ENCODE peak calls at places on chromosomes 16 and 17, in seven cellular contexts. One of them, this sample, is unnamed. For H3K4me1 and H3K27me3, the result is how much of the 10 kb centered on the place peaks cover.

GRCh38 chr17:43530303-43531081 is 15.6 kb downstream of the ETV4 start:
- DNase-seq in pancreas: peak
- DNase-seq in psoas muscle: peak
- DNase-seq in fibroblast of lung: peak
- DNase-seq in cardiac muscle cell: peak
- DNase-seq in suprapubic skin: peak
- DNase-seq in spleen: peak
- DNase-seq in this sample: peak

GRCh38 chr17:66272699-66273390 is 29.6 kb upstream of the PRKCA start:
- DNase-seq in pancreas: no peak
- DNase-seq in psoas muscle: no peak
- DNase-seq in suprapubic skin: no peak
- DNase-seq in cardiac muscle cell: no peak
- DNase-seq in spleen: no peak
- DNase-seq in fibroblast of lung: peak
- DNase-seq in this sample: peak

GRCh38 chr17:34370997-34371395 is 8.0 kb upstream of the CCL1 start:
- DNase-seq in fibroblast of lung: no peak
- DNase-seq in suprapubic skin: no peak
- DNase-seq in spleen: no peak
- DNase-seq in cardiac muscle cell: no peak
- DNase-seq in pancreas: no peak
- DNase-seq in psoas muscle: no peak
- DNase-seq in this sample: peak

GRCh38 chr17:44522883-44523671 is 19.9 kb upstream of the GPATCH8 start:
- DNase-seq in psoas muscle: peak
- DNase-seq in pancreas: peak
- DNase-seq in suprapubic skin: no peak
- DNase-seq in spleen: peak
- DNase-seq in cardiac muscle cell: peak
- DNase-seq in fibroblast of lung: peak
- DNase-seq in this sample: no peak

GRCh38 chr16:84718-85452 is 6.9 kb downstream of the MPG start:
- DNase-seq in fibroblast of lung: peak
- DNase-seq in psoas muscle: peak
- DNase-seq in suprapubic skin: peak
- DNase-seq in pancreas: peak
- DNase-seq in cardiac muscle cell: no peak
- DNase-seq in spleen: peak
- DNase-seq in this sample: no peak

GRCh38 chr16:23374721-23375120 is 72.6 kb downstream of the SCNN1B start:
- DNase-seq in spleen: peak
- DNase-seq in pancreas: peak
- DNase-seq in psoas muscle: no peak
- DNase-seq in suprapubic skin: no peak
- DNase-seq in cardiac muscle cell: no peak
- DNase-seq in fibroblast of lung: no peak
- DNase-seq in this sample: no peak

GRCh38 chr16:15777533-15778203 is 79.2 kb downstream of the MYH11 start:
- DNase-seq in pancreas: no peak
- DNase-seq in spleen: peak
- DNase-seq in cardiac muscle cell: peak
- DNase-seq in fibroblast of lung: peak
- DNase-seq in suprapubic skin: no peak
- DNase-seq in psoas muscle: no peak
- DNase-seq in this sample: no peak

GRCh38 chr17:6574689-6575595 is 18.6 kb upstream of the PITPNM3 start:
- DNase-seq in psoas muscle: no peak
- DNase-seq in spleen: peak
- DNase-seq in pancreas: no peak
- DNase-seq in suprapubic skin: no peak
- DNase-seq in fibroblast of lung: peak
- DNase-seq in cardiac muscle cell: peak
- DNase-seq in this sample: no peak

GRCh38 chr17:74260525-74260850 is 13.5 kb upstream of the DNAI2 start:
- DNase-seq in spleen: no peak
- DNase-seq in pancreas: no peak
- DNase-seq in psoas muscle: no peak
- DNase-seq in suprapubic skin: no peak
- DNase-seq in cardiac muscle cell: no peak
- DNase-seq in fibroblast of lung: no peak
- DNase-seq in this sample: no peak

GRCh38 chr17:78944026-78944425 is 18.8 kb upstream of the TIMP2 start:
- DNase-seq in pancreas: no peak
- DNase-seq in suprapubic skin: no peak
- DNase-seq in cardiac muscle cell: no peak
- DNase-seq in psoas muscle: no peak
- DNase-seq in fibroblast of lung: no peak
- DNase-seq in spleen: no peak
- DNase-seq in this sample: no peak

GRCh38 chr17:31492880-31493655 is 101.6 kb downstream of the RAB11FIP4 start:
- DNase-seq in suprapubic skin: no peak
- DNase-seq in fibroblast of lung: peak
- DNase-seq in pancreas: peak
- DNase-seq in spleen: peak
- DNase-seq in psoas muscle: peak
- DNase-seq in cardiac muscle cell: no peak
- DNase-seq in this sample: no peak

GRCh38 chr16:21628196-21628726 is 24.1 kb downstream of the IGSF6 start:
- DNase-seq in fibroblast of lung: no peak
- DNase-seq in spleen: no peak
- DNase-seq in cardiac muscle cell: no peak
- DNase-seq in suprapubic skin: no peak
- DNase-seq in pancreas: no peak
- DNase-seq in psoas muscle: no peak
- DNase-seq in this sample: no peak

GRCh38 chr17:82882715-82883446 is 43.1 kb upstream of the ZNF750 start:
- DNase-seq in spleen: peak
- DNase-seq in pancreas: peak
- DNase-seq in cardiac muscle cell: no peak
- DNase-seq in fibroblast of lung: no peak
- DNase-seq in suprapubic skin: no peak
- DNase-seq in psoas muscle: no peak
- DNase-seq in this sample: no peak

GRCh38 chr17:75979705-75980187 is 706 bp downstream of the TEN1 start:
- DNase-seq in fibroblast of lung: peak
- DNase-seq in pancreas: no peak
- DNase-seq in spleen: no peak
- DNase-seq in cardiac muscle cell: no peak
- DNase-seq in suprapubic skin: no peak
- DNase-seq in psoas muscle: no peak
- DNase-seq in this sample: no peak

GRCh38 chr17:70945386-70945785 is 776.1 kb downstream of the KCNJ2 start:
- DNase-seq in psoas muscle: no peak
- DNase-seq in suprapubic skin: no peak
- DNase-seq in fibroblast of lung: peak
- DNase-seq in pancreas: no peak
- DNase-seq in cardiac muscle cell: peak
- DNase-seq in spleen: no peak
- DNase-seq in this sample: no peak

GRCh38 chr16:78809535-78809934 is 710.1 kb downstream of the WWOX start:
- DNase-seq in fibroblast of lung: no peak
- DNase-seq in psoas muscle: no peak
- DNase-seq in pancreas: no peak
- DNase-seq in spleen: no peak
- DNase-seq in suprapubic skin: no peak
- DNase-seq in cardiac muscle cell: no peak
- DNase-seq in this sample: no peak

GRCh38 chr17:33983824-33984574 is 271.1 kb upstream of the CCL2 start:
- DNase-seq in fibroblast of lung: no peak
- DNase-seq in psoas muscle: no peak
- DNase-seq in suprapubic skin: no peak
- DNase-seq in cardiac muscle cell: peak
- DNase-seq in spleen: no peak
- DNase-seq in pancreas: no peak
- DNase-seq in this sample: no peak

DNA sequence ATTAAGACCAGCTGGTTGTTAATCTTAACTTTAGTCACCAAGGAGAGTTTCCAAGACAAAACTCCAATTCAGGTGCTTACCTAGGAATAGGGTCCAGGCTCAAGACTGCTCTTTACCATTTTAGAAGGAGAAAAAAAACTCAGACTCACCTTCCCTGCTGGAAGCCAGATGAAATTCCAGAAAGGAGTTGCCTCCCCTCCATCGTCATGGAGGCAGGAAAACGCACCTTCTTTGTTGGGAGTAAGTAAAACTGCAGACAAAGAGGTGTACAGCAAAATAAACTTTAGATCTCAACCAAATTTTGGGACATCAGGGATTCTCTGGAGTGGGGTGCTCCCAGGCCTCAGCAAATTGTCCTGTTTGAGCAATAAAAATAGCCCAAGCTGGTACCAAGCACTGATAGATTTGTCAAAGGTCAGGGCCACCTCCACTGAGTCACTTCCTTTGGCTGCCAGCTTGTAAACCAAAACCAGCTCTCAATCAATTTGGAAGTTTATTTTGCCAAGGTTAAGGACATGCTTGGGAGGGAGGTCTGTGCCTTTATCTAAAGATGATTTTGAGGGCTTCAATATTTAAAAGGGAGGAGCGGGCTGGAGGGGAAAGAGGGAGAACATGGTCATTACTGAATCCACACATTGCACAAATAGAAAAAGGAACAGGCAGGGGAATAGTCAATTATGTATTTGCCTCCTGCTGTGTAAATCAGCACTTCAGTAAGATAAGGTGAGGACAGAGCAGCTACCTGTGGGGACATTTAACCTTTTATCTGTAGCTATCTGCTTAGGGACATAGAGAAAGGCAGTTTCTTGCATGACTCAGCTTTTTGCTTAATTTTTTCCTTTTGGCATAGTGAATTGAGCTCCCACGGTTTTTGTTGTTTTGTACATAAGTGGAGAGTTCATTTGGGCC is 1.5 kb upstream of the ALDH3A2 start:
- DNase-seq in pancreas: no peak
- DNase-seq in fibroblast of lung: peak
- DNase-seq in suprapubic skin: no peak
- DNase-seq in psoas muscle: no peak
- DNase-seq in spleen: no peak
- DNase-seq in cardiac muscle cell: no peak
- DNase-seq in this sample: no peak
- H3K4me1 ChIP-seq in pancreas: under half
- H3K4me1 ChIP-seq in fibroblast of lung: under half
- H3K4me1 ChIP-seq in suprapubic skin: half or more
- H3K4me1 ChIP-seq in psoas muscle: under half
- H3K4me1 ChIP-seq in spleen: half or more
- H3K4me1 ChIP-seq in cardiac muscle cell: under half
- H3K4me1 ChIP-seq in this sample: under half

DNA sequence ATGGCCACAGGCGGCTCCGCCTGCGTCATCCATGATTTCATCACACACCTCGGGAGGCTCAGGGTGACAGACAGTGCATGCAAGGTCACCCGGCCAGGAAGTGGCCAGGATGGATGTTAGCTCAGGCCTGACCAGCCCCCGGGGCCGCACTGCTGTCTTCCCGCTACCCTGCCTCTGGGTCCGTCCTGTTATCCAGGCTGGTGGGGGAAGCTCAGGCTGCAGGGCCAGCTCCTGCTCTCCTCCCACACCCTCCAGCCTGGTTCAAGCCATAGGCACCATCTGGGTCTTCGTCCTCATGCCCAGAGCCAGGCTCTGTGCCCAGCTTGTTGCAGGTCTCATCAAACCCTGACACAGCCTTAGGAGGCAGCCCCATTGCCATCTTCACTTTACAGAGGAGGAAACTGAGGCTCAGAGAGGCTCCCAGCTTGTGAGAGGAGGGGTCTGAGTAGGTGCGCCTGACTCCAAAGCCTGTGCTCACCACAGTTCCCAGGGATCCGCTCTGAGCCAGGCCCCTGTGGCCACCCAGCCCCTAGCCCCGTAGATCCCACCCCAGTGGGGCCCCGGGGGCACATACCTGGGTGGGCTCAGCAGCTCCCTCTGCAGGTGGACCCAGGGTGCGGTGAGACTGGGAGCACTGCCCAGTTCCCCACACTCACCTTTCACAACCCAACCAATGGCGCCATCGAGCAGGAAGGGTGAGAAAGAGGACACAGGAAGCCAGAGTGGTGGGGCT is 414 bp upstream of the ADGRG3 start:
- DNase-seq in psoas muscle: no peak
- DNase-seq in suprapubic skin: no peak
- DNase-seq in cardiac muscle cell: no peak
- DNase-seq in spleen: peak
- DNase-seq in pancreas: peak
- DNase-seq in fibroblast of lung: no peak
- DNase-seq in this sample: no peak
- TF ChIP-seq CTCF in psoas muscle: no peak
- TF ChIP-seq CTCF in suprapubic skin: peak
- TF ChIP-seq CTCF in cardiac muscle cell: peak
- TF ChIP-seq CTCF in spleen: peak
- TF ChIP-seq CTCF in pancreas: no peak
- TF ChIP-seq CTCF in fibroblast of lung: no peak
- TF ChIP-seq CTCF in this sample: peak

GRCh38 chr17:7705269-7706255 is 560 bp downstream of the EFNB3 start:
- DNase-seq in spleen: peak
- DNase-seq in pancreas: no peak
- DNase-seq in suprapubic skin: no peak
- DNase-seq in cardiac muscle cell: peak
- DNase-seq in fibroblast of lung: no peak
- DNase-seq in psoas muscle: no peak
- DNase-seq in this sample: no peak
- H3K27me3 ChIP-seq in spleen: half or more
- H3K27me3 ChIP-seq in pancreas: under half
- H3K27me3 ChIP-seq in suprapubic skin: under half
- H3K27me3 ChIP-seq in cardiac muscle cell: under half
- H3K27me3 ChIP-seq in fibroblast of lung: under half
- H3K27me3 ChIP-seq in psoas muscle: under half
- H3K27me3 ChIP-seq in this sample: under half

GRCh38 chr17:13736915-13737314 is 135.2 kb upstream of the HS3ST3A1 start:
- DNase-seq in pancreas: no peak
- DNase-seq in suprapubic skin: no peak
- DNase-seq in spleen: no peak
- DNase-seq in fibroblast of lung: peak
- DNase-seq in cardiac muscle cell: no peak
- DNase-seq in psoas muscle: no peak
- DNase-seq in this sample: no peak

GRCh38 chr17:13735444-13735843 is 133.7 kb upstream of the HS3ST3A1 start:
- DNase-seq in suprapubic skin: no peak
- DNase-seq in psoas muscle: no peak
- DNase-seq in cardiac muscle cell: peak
- DNase-seq in pancreas: no peak
- DNase-seq in spleen: no peak
- DNase-seq in fibroblast of lung: peak
- DNase-seq in this sample: no peak

GRCh38 chr17:13734880-13735279 is 133.2 kb upstream of the HS3ST3A1 start:
- DNase-seq in pancreas: no peak
- DNase-seq in fibroblast of lung: no peak
- DNase-seq in psoas muscle: no peak
- DNase-seq in spleen: no peak
- DNase-seq in suprapubic skin: no peak
- DNase-seq in cardiac muscle cell: no peak
- DNase-seq in this sample: no peak

GRCh38 chr17:13740692-13741091 is 139.0 kb upstream of the HS3ST3A1 start:
- DNase-seq in psoas muscle: no peak
- DNase-seq in suprapubic skin: no peak
- DNase-seq in pancreas: no peak
- DNase-seq in spleen: no peak
- DNase-seq in cardiac muscle cell: no peak
- DNase-seq in fibroblast of lung: peak
- DNase-seq in this sample: no peak

DNA sequence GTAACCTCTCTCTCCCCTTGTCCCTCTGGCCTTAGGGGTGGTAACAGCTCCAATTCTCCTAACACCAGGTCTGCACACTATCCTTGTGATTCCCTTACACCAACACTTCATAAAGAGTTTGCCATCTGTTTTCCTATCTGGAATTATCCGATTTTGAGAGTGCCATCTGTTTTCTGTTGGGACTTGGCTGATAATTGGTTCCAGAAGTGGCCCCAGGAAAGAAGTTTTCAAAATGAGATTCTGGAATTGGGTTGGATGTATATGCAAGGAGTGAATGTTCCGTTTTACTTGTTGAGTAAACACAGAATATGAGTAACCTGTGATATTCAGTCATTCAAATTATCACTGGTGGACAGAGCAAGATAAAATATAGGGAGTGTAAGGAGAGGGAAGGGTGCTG is 134.1 kb upstream of the HS3ST3A1 start:
- DNase-seq in spleen: no peak
- DNase-seq in fibroblast of lung: no peak
- DNase-seq in cardiac muscle cell: no peak
- DNase-seq in psoas muscle: no peak
- DNase-seq in suprapubic skin: no peak
- DNase-seq in pancreas: no peak
- DNase-seq in this sample: no peak
- H3K4me1 ChIP-seq in spleen: under half
- H3K4me1 ChIP-seq in fibroblast of lung: under half
- H3K4me1 ChIP-seq in cardiac muscle cell: under half
- H3K4me1 ChIP-seq in psoas muscle: under half
- H3K4me1 ChIP-seq in suprapubic skin: under half
- H3K4me1 ChIP-seq in pancreas: under half
- H3K4me1 ChIP-seq in this sample: under half

This sample was measured in foreskin keratinocyte.